ENCODE peak calls at places on chromosomes 11 and 22, in five cellular contexts. S is stimulated activated CD4-positive, alpha-beta T cell treated with anti-CD3 and anti-CD28 coated beads, Interleukin-15, amount 100 ng/mL, for 24 hours; G is HT1080; P is HEK293T; X is NCI-H2081. B is an unnamed sample.

GRCh38 chr11:75534291-75535038 is 8.7 kb upstream of the GDPD5 start:
- DNase-seq in S (no peak), G (no peak), P (no peak), X (no peak), B (no peak)

GRCh38 chr11:93791493-93791892 is 7.4 kb downstream of the MED17 start:
- DNase-seq in S (no peak), G (no peak), P (no peak), X (no peak), B (no peak)

GRCh38 chr22:27987557-27987956 is 68.5 kb upstream of the PITPNB start:
- DNase-seq in S (no peak), G (peak), P (no peak), X (no peak), B (no peak)

GRCh38 chr11:110173775-110174644 is 80.8 kb downstream of the ZC3H12C start:
- DNase-seq in S (peak), G (no peak), P (peak), X (peak), B (peak)

GRCh38 chr11:57426754-57427691 is at the start of gene SLC43A3:
- DNase-seq in S (peak), G (peak), P (no peak), X (no peak), B (peak)

GRCh38 chr11:26079966-26080365 is 252.0 kb upstream of the ANO3 start:
- DNase-seq in S (no peak), G (no peak), P (no peak), X (no peak), B (no peak)

GRCh38 chr11:64384981-64385952 is 26.3 kb downstream of the RPS6KA4 start:
- DNase-seq in S (no peak), G (no peak), P (no peak), X (no peak), B (no peak)

GRCh38 chr11:108302121-108302785 is 79.4 kb downstream of the ATM start:
- DNase-seq in S (no peak), G (peak), P (no peak), X (no peak), B (no peak)

GRCh38 chr11:119673389-119674336 is 55.3 kb downstream of the NECTIN1 start:
- DNase-seq in S (peak), G (no peak), P (no peak), X (no peak), B (no peak)

GRCh38 chr11:125886997-125887372 is 483 bp upstream of the HYLS1 start:
- DNase-seq in S (peak), G (no peak), P (no peak), X (no peak), B (no peak)

GRCh38 chr11:101138245-101138930 is 8.8 kb upstream of the PGR start:
- DNase-seq in S (no peak), G (no peak), P (no peak), X (no peak), B (no peak)

GRCh38 chr11:77095551-77096490 is 6.8 kb upstream of the OMP start:
- DNase-seq in S (no peak), G (no peak), P (no peak), X (no peak), B (no peak)

GRCh38 chr11:128026596-128026995 is 560.8 kb downstream of the ETS1 start:
- DNase-seq in S (no peak), G (peak), P (no peak), X (no peak), B (no peak)

GRCh38 chr11:123314972-123315371 is 115.1 kb upstream of the GRAMD1B start:
- DNase-seq in S (no peak), G (no peak), P (no peak), X (no peak), B (no peak)

GRCh38 chr22:50325444-50326224 is 1.2 kb downstream of the DENND6B start:
- DNase-seq in S (no peak), G (peak), P (no peak), X (no peak), B (no peak)

GRCh38 chr11:122804161-122804560 is 34.1 kb upstream of the CRTAM start:
- DNase-seq in S (no peak), G (peak), P (no peak), X (no peak), B (no peak)

GRCh38 chr11:20308601-20309000 is 54.9 kb upstream of the HTATIP2 start:
- DNase-seq in S (no peak), G (no peak), P (no peak), X (no peak), B (no peak)

GRCh38 chr11:8933931-8934330 is 1.2 kb upstream of the C11orf16 start:
- DNase-seq in S (no peak), G (no peak), P (no peak), X (no peak), B (no peak)

GRCh38 chr22:44676441-44677298 is 25.3 kb upstream of the PRR5 start:
- DNase-seq in S (no peak), G (no peak), P (no peak), X (no peak), B (no peak)

GRCh38 chr11:12765428-12765827 is 91.2 kb downstream of the TEAD1 start:
- DNase-seq in S (no peak), G (no peak), P (no peak), X (peak), B (no peak)

GRCh38 chr11:130571519-130571918 is 123.1 kb downstream of the ADAMTS15 start:
- DNase-seq in S (no peak), G (no peak), P (no peak), X (no peak), B (no peak)

GRCh38 chr22:38240734-38241252 is 32.0 kb downstream of the TMEM184B start:
- DNase-seq in S (no peak), G (peak), P (no peak), X (peak), B (no peak)

GRCh38 chr11:125224391-125225015 is 60.0 kb downstream of the PKNOX2 start:
- DNase-seq in S (peak), G (no peak), P (peak), X (no peak), B (no peak)

GRCh38 chr22:50691521-50691920 is 18.9 kb downstream of the SHANK3 start:
- DNase-seq in S (peak), G (peak), P (no peak), X (no peak), B (no peak)

GRCh38 chr22:39598017-39598965 is 27.7 kb downstream of the CACNA1I start:
- DNase-seq in S (peak), G (no peak), P (peak), X (peak), B (peak)

GRCh38 chr22:44449061-44449682 is 48.9 kb downstream of the RTL6 start:
- DNase-seq in S (no peak), G (peak), P (no peak), X (no peak), B (no peak)

GRCh38 chr11:117511483-117511934 is 183.9 kb downstream of the CEP164 start:
- DNase-seq in S (no peak), G (no peak), P (no peak), X (no peak), B (no peak)

GRCh38 chr11:104151404-104152204 is 12.3 kb downstream of the PDGFD start:
- DNase-seq in S (no peak), G (peak), P (no peak), X (peak), B (no peak)

GRCh38 chr11:19398772-19399542 is 158.2 kb upstream of the E2F8 start:
- DNase-seq in S (no peak), G (peak), P (peak), X (no peak), B (no peak)

GRCh38 chr11:86938900-86939880 is 16.0 kb downstream of the FZD4 start:
- DNase-seq in S (no peak), G (peak), P (no peak), X (peak), B (no peak)